ENCODE peak calls at places on chromosomes 1 and 21, in seven cellular contexts. M is left ventricle myocardium inferior, Z is A673, S is retinal pigment epithelial cell, H is heart right ventricle, L is tibial artery, F is Karpas-422. E is an unnamed sample.

GRCh38 chr1:112359961-112360767 is 35.9 kb upstream of the CTTNBP2NL start:
- DNase-seq in L (peak), M (peak), H (peak), S (peak), Z (no peak), F (no peak), E (peak)

GRCh38 chr1:172394167-172394751 is 26.2 kb upstream of the C1orf105 start:
- DNase-seq in Z (no peak), L (no peak), F (no peak), S (no peak), H (no peak), M (no peak), E (no peak)

GRCh38 chr1:85259866-85260345 is 444 bp upstream of the C1orf52 start:
- DNase-seq in S (no peak), F (no peak), M (no peak), L (no peak), Z (no peak), H (no peak), E (no peak)

GRCh38 chr1:68497358-68497698 is 446 bp upstream of the DEPDC1 start:
- DNase-seq in Z (no peak), H (no peak), F (no peak), L (no peak), M (no peak), S (no peak), E (no peak)

GRCh38 chr1:201481004-201481380 is 12.0 kb upstream of the PHLDA3 start:
- DNase-seq in S (no peak), Z (no peak), F (no peak), L (no peak), H (no peak), M (no peak), E (no peak)

GRCh38 chr21:45305831-45306230 is 18.1 kb upstream of the POFUT2 start:
- DNase-seq in F (no peak), L (peak), S (no peak), M (peak), Z (no peak), H (no peak), E (no peak)

GRCh38 chr1:3956527-3957170 is 56.6 kb upstream of the C1orf174 start:
- DNase-seq in Z (no peak), F (no peak), S (no peak), L (no peak), H (no peak), M (no peak), E (no peak)

GRCh38 chr1:157113631-157114030 is 14.0 kb upstream of the ETV3L start:
- DNase-seq in Z (no peak), L (peak), S (no peak), F (no peak), M (no peak), H (no peak), E (peak)

GRCh38 chr1:200290010-200290685 is 119.7 kb downstream of the ZNF281 start:
- DNase-seq in L (no peak), Z (peak), S (no peak), H (no peak), F (no peak), M (no peak), E (no peak)

GRCh38 chr1:223712184-223712855 is at the start of gene CAPN2:
- DNase-seq in F (no peak), L (peak), Z (peak), S (peak), M (peak), H (peak), E (peak)
- H3K4me3 ChIP-seq in F (no peak), L (peak), Z (peak), S (peak), M (peak), H (peak), E (peak)

DNA sequence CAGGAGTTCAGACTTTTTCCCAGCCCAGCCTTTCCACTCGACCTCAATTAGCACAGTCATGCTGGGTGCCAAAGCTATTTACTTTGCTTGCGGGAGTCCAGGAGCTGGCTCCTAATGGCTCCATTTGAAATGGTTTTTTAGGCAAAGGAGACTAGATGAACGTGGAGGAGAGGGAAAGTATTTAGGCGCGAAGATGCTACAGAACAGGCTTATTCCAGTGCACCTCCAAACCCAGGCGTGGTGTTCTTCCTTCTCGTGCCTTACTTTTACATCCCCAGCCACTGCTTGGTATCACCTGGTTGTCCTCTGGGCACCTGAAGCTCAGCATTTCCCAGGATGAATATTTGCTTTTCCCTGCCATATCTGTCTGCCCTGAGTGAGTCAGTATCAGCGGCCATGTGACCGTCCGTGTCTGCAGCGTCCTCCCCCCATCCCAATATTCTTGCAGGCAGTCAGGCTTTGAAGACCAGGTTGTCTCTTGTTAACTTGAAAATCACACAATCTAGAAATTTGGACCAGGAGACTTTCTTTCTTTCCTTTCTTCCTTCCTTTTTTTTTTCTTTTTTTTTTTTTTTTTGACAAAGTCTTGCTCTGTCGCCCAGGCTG is 198.5 kb downstream of the DYRK1A start:
- DNase-seq in F (no peak), H (no peak), Z (no peak), M (no peak), S (peak), L (no peak), E (no peak)
- H3K4me3 ChIP-seq in F (no peak), H (peak), Z (peak), M (peak), S (peak), L (peak), E (peak)

DNA sequence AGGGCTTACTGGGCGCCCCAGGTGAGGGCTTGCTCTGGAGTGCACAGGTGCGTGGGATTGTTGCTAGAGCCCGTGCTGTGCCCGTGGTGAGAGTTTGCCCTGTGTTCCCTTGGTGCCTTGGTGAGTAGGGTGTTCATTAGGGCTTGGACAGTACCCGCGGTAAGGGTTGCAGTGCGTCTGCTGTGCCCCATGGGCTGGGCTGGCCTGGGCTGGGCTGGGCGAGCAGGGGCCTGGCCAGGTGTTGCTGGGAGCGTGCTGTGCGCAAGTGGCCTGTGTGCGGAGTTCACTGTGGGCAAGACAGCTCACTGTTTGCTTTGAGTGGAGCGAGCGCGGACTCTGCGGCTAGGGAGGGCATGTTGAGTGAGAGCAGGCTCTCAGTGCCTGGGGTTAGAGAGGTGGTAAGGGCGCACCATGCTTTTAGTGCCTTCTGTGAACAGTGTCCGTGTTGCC is 724 bp downstream of the CR1L start:
- DNase-seq in M (no peak), F (no peak), L (no peak), H (no peak), S (no peak), Z (no peak), E (no peak)
- H3K4me3 ChIP-seq in M (peak), F (no peak), L (peak), H (peak), S (peak), Z (no peak), E (peak)

DNA sequence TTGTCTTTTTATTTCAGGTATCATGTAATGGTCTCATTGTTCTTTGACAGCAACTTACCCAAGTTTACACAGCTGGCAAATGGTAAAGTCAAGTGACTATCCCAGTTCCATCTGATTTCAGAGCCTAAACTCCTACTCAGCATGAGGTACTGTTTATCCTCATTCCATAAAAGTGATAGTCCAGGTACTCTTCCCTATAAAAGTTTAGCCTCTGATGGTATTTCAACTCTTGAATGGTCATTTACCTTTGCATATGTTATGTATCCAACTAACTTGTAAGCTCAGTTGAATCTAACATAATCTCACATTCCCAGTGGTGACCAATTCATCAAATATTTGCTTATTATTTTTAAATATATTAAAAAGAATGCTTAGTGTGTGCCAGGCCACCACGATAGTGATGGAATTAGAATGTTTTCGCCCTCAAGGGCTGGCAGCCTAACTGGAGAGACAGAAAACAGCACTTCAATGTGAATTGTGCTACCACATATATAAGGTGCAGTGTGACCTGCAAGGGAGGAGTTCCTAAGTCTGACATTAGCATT is 307.1 kb downstream of the CTH start:
- DNase-seq in F (no peak), S (peak), Z (peak), H (no peak), L (no peak), M (no peak), E (no peak)
- H3K4me3 ChIP-seq in F (no peak), S (no peak), Z (no peak), H (no peak), L (no peak), M (no peak), E (no peak)

GRCh38 chr1:161199506-161200119 is 759 bp upstream of the ADAMTS4 start:
- DNase-seq in M (no peak), H (no peak), S (no peak), F (no peak), L (no peak), Z (peak), E (no peak)

GRCh38 chr1:161197560-161198205 is 1.2 kb downstream of the ADAMTS4 start:
- DNase-seq in S (no peak), Z (no peak), F (no peak), H (no peak), L (no peak), M (no peak), E (no peak)

GRCh38 chr1:161198877-161199431 is at the start of gene ADAMTS4:
- DNase-seq in L (peak), Z (peak), F (no peak), S (no peak), H (peak), M (peak), E (no peak)

GRCh38 chr1:161196521-161197451 is 2.1 kb downstream of the ADAMTS4 start:
- DNase-seq in M (peak), H (peak), S (peak), Z (peak), L (peak), F (no peak), E (no peak)

DNA sequence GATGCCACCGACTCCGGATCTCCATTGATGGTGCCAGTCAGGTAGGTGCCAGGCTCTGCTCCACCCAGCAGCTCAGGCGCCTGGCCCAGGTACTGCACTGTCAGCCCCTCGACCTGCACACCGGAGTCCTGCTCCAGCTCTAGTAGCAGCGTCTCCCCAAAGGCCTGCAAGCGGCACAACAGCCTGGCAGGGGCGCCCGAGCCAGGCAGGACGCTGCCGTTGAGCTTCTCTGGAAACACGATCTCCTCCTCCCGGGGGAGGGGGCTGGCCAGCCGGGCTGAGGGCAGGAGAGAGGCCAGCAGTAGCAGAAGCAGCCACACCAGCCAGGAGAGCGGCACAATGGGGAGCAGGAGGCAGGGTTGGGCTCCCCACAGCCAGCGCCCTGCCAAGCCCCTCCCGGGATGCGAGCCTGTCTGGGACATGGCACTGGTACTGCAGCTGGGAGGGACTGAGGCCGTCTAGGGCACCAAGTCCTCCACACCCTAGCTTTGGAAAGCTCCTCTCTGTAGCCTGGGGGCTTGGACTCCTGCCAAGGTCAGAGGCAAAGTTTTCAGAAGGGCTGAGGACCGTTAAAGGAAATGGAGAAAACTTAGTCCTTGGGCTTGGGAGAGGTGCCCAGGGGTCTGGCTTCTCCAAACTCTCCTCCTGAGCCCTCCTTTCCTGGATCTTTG is 513 bp downstream of the ADAMTS4 start:
- DNase-seq in S (no peak), L (peak), H (peak), M (peak), F (no peak), Z (peak), E (peak)
- H3K4me3 ChIP-seq in S (no peak), L (peak), H (peak), M (peak), F (no peak), Z (peak), E (peak)

GRCh38 chr21:37914211-37914900 is 1.9 kb downstream of the KCNJ6 start:
- DNase-seq in F (no peak), H (peak), M (no peak), L (no peak), S (no peak), Z (no peak), E (no peak)
- H3K4me3 ChIP-seq in F (no peak), H (no peak), M (no peak), L (no peak), S (no peak), Z (no peak), E (no peak)

GRCh38 chr1:66431999-66432398 is 102.0 kb upstream of the SGIP1 start:
- DNase-seq in L (no peak), F (no peak), M (no peak), H (no peak), Z (no peak), S (no peak), E (no peak)
- H3K4me3 ChIP-seq in L (no peak), F (no peak), M (no peak), H (no peak), Z (no peak), S (no peak), E (no peak)

GRCh38 chr1:190479537-190479936 is 1.9 kb upstream of the BRINP3 start:
- DNase-seq in L (no peak), F (no peak), H (no peak), M (no peak), Z (peak), S (no peak), E (no peak)

GRCh38 chr1:190477687-190478192 is at the start of gene BRINP3:
- DNase-seq in L (no peak), M (no peak), F (no peak), S (no peak), H (no peak), Z (peak), E (no peak)

GRCh38 chr1:190475394-190476250 is 2.0 kb downstream of the BRINP3 start:
- DNase-seq in M (no peak), Z (peak), S (no peak), H (no peak), F (no peak), L (no peak), E (no peak)

GRCh38 chr1:190478193-190479007 is 736 bp upstream of the BRINP3 start:
- DNase-seq in H (no peak), S (no peak), M (no peak), Z (peak), L (no peak), F (no peak), E (no peak)

DNA sequence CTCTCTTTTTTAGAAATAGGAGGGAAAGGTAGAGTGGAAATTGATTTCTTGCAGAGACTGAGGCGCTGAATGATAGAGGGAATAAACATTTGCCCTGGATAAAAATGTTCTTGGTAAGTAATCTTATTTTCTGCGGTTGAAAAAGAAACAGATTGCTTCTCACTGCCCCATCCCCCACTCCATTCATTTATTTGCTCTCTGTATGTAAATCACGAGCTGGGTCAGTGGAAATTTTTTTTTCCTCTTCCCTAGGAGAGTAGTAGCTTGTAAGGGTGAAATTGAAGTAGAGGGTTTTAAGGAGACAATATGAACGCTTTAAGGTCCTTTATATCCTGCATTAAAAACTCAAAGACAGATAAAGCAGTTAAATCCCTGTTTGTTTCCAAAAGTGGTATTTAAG is 1.4 kb upstream of the BRINP3 start:
- DNase-seq in Z (peak), S (no peak), H (no peak), F (no peak), L (no peak), M (no peak), E (no peak)
- H3K4me3 ChIP-seq in Z (peak), S (peak), H (no peak), F (no peak), L (peak), M (peak), E (peak)

DNA sequence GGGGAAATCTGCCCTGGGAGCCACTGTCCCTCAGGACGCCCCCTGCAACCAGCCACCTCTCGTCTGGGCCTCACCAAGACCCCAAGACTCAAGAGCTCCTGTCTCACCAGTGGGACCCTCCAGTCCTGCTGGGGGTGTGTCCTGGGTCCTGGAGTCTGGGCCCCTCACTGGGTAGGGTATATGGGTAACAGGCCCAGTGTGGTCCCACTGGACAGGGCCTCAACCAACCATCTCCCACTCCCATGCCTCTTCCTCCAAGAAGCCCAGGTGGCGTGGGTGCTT is 737 bp upstream of the VWA1 start:
- DNase-seq in S (no peak), L (peak), M (no peak), F (no peak), H (no peak), Z (no peak), E (no peak)
- H3K4me3 ChIP-seq in S (no peak), L (no peak), M (peak), F (no peak), H (peak), Z (no peak), E (peak)

E was measured in breast epithelium.